ENCODE peak calls at places on chromosome 18, in eight cellular contexts. M is GM19239; S is T-cell; O is cardiac fibroblast; A is D721Med; N is kidney tubule cell; C is stimulated activated CD4-positive, alpha-beta T cell treated with anti-CD3 and anti-CD28 coated beads, Interleukin-1b, Interleukin-23, amount 100 ng/mL, for 24 hours; K is naive thymus-derived CD8-positive, alpha-beta T cell. I is an unnamed sample.

GRCh38 chr18:48230459-48231113 is 178.6 kb downstream of the ZBTB7C start:
- DNase-seq in K (no peak), A (peak; percentile 52), S (no peak), O (peak; percentile 64), C (no peak), N (peak; percentile 64), M (no peak), I (peak; percentile 14)

GRCh38 chr18:59142274-59142673 is 2.6 kb downstream of the SEC11C start:
- DNase-seq in N (no peak), A (no peak), S (no peak), C (no peak), O (no peak), M (no peak), K (no peak), I (no peak)

GRCh38 chr18:4020026-4020425 is 435.1 kb downstream of the DLGAP1 start:
- DNase-seq in M (no peak), S (no peak), A (no peak), N (no peak), C (no peak), K (no peak), O (no peak), I (no peak)

GRCh38 chr18:50847192-50847591 is 27.4 kb upstream of the MRO start:
- DNase-seq in A (no peak), K (no peak), S (no peak), C (no peak), N (peak; percentile 78), M (no peak), O (peak; percentile 52), I (no peak)

GRCh38 chr18:74722237-74722636 is 124.6 kb downstream of the ZNF407 start:
- DNase-seq in O (peak; percentile 70), K (no peak), M (no peak), C (no peak), A (no peak), S (no peak), N (no peak), I (no peak)

GRCh38 chr18:25798026-25798537 is 292.3 kb downstream of the SS18 start:
- DNase-seq in M (no peak), K (no peak), O (no peak), A (no peak), N (no peak), C (no peak), S (no peak), I (no peak)

GRCh38 chr18:31656754-31657153 is 27.6 kb downstream of the B4GALT6 start:
- DNase-seq in M (no peak), K (no peak), C (no peak), A (no peak), O (no peak), N (no peak), S (no peak), I (no peak)

GRCh38 chr18:9802774-9803697 is 82.7 kb upstream of the TXNDC2 start:
- DNase-seq in K (no peak), M (no peak), N (no peak), S (no peak), A (no peak), C (no peak), O (peak; percentile 50), I (no peak)

GRCh38 chr18:54254265-54254758 is 15.0 kb upstream of the POLI start:
- DNase-seq in A (no peak), N (peak; percentile 52), O (peak; percentile 65), K (no peak), M (no peak), C (no peak), S (no peak), I (no peak)

GRCh38 chr18:63098014-63098981 is 221.3 kb downstream of the BCL2 start:
- DNase-seq in A (no peak), O (no peak), K (peak; percentile 54), C (no peak), S (peak; percentile 42), M (no peak), N (no peak), I (no peak)

GRCh38 chr18:48897531-48897930 is 53.2 kb downstream of the SMAD7 start:
- DNase-seq in O (no peak), N (no peak), K (no peak), S (no peak), A (no peak), M (no peak), C (no peak), I (peak; percentile 84)

GRCh38 chr18:23406271-23406787 is 46.8 kb upstream of the RIOK3 start:
- DNase-seq in C (no peak), M (no peak), K (no peak), O (peak; percentile 52), A (no peak), N (no peak), S (no peak), I (no peak)

GRCh38 chr18:73785276-73785675 is 362.4 kb downstream of the FBXO15 start:
- DNase-seq in K (no peak), A (no peak), C (no peak), O (peak; percentile 72), M (no peak), N (no peak), S (no peak), I (no peak)

GRCh38 chr18:46433121-46433826 is 223.7 kb downstream of the LOXHD1 start:
- DNase-seq in N (no peak), S (no peak), K (no peak), O (no peak), C (no peak), M (no peak), A (no peak), I (no peak)

I was measured in G401.